ENCODE peak calls at places on chromosomes 2 and 18, in ten cellular contexts. N is heart right ventricle; T is stimulated activated CD4-positive, alpha-beta T cell treated with anti-CD3 and anti-CD28 coated beads, Interleukin-2, amount 100 ng/mL, for 48 hours; E is NCI-H2029; V is GM04504; S is HuH-7.5; D is spleen; P is NCI-H187; Y is progenitor cell of endocrine pancreas; U is epithelial cell of esophagus. M is an unnamed sample.

GRCh38 chr2:240149943-240150784 is 9.7 kb upstream of the OTOS start:
- DNase-seq in N (no peak), T (peak), E (no peak), V (no peak), S (peak), D (no peak), P (peak), Y (peak), U (peak), M (no peak)

GRCh38 chr2:29698216-29698615 is 223.2 kb downstream of the ALK start:
- DNase-seq in N (no peak), T (no peak), E (no peak), V (no peak), S (no peak), D (no peak), P (no peak), Y (no peak), U (peak), M (no peak)

GRCh38 chr18:79526468-79527460 is 131.0 kb downstream of the NFATC1 start:
- DNase-seq in N (peak), T (no peak), E (no peak), V (no peak), S (no peak), D (peak), P (no peak), Y (no peak), U (no peak), M (no peak)

GRCh38 chr2:109279243-109279860 is 150.3 kb downstream of the SH3RF3 start:
- DNase-seq in N (peak), T (no peak), E (no peak), V (no peak), S (no peak), D (no peak), P (no peak), Y (no peak), U (no peak), M (no peak)

GRCh38 chr2:54666131-54666637 is 57.3 kb upstream of the EML6 start:
- DNase-seq in N (peak), T (no peak), E (no peak), V (peak), S (no peak), D (no peak), P (no peak), Y (no peak), U (peak), M (no peak)

GRCh38 chr2:8447610-8448221 is 234.1 kb upstream of the ID2 start:
- DNase-seq in N (no peak), T (no peak), E (no peak), V (peak), S (no peak), D (no peak), P (no peak), Y (no peak), U (no peak), M (peak)

GRCh38 chr2:191109888-191110287 is 40.9 kb downstream of the STAT4 start:
- DNase-seq in N (no peak), T (no peak), E (peak), V (no peak), S (no peak), D (no peak), P (peak), Y (no peak), U (no peak), M (no peak)

GRCh38 chr2:73290049-73290839 is 3.1 kb downstream of the EGR4 start:
- DNase-seq in N (no peak), T (no peak), E (peak), V (no peak), S (peak), D (no peak), P (no peak), Y (no peak), U (peak), M (no peak)

GRCh38 chr2:174245065-174245464 is 3.3 kb downstream of the OLA1 start:
- DNase-seq in N (no peak), T (no peak), E (no peak), V (no peak), S (no peak), D (no peak), P (no peak), Y (no peak), U (no peak), M (no peak)

GRCh38 chr2:225756198-225756597 is 356.7 kb downstream of the NYAP2 start:
- DNase-seq in N (no peak), T (no peak), E (no peak), V (no peak), S (no peak), D (no peak), P (no peak), Y (no peak), U (no peak), M (no peak)

GRCh38 chr2:47119001-47119400 is 36.1 kb downstream of the STPG4 start:
- DNase-seq in N (no peak), T (no peak), E (no peak), V (peak), S (no peak), D (no peak), P (no peak), Y (no peak), U (peak), M (peak)

GRCh38 chr2:196068271-196069209 is at the start of gene DNAH7:
- DNase-seq in N (peak), T (peak), E (peak), V (peak), S (peak), D (peak), P (peak), Y (peak), U (peak), M (peak)

GRCh38 chr2:85728883-85729824 is 24.6 kb upstream of the ATOH8 start:
- DNase-seq in N (peak), T (peak), E (peak), V (peak), S (peak), D (peak), P (peak), Y (peak), U (peak), M (peak)

GRCh38 chr18:80175451-80176235 is 66.6 kb downstream of the ADNP2 start:
- DNase-seq in N (no peak), T (no peak), E (no peak), V (no peak), S (no peak), D (no peak), P (no peak), Y (no peak), U (peak), M (no peak)

GRCh38 chr2:99445065-99445464 is 44.8 kb downstream of the REV1 start:
- DNase-seq in N (no peak), T (no peak), E (no peak), V (no peak), S (no peak), D (no peak), P (no peak), Y (no peak), U (no peak), M (no peak)

GRCh38 chr2:9203006-9203405 is 3.6 kb upstream of the ASAP2 start:
- DNase-seq in N (no peak), T (no peak), E (no peak), V (no peak), S (no peak), D (no peak), P (no peak), Y (no peak), U (no peak), M (no peak)

GRCh38 chr2:240277073-240277806 is 136.8 kb upstream of the OTOS start:
- DNase-seq in N (peak), T (no peak), E (no peak), V (peak), S (no peak), D (no peak), P (no peak), Y (no peak), U (peak), M (no peak)

GRCh38 chr2:182649316-182649715 is 66.7 kb upstream of the DNAJC10 start:
- DNase-seq in N (peak), T (no peak), E (peak), V (peak), S (peak), D (no peak), P (no peak), Y (no peak), U (peak), M (no peak)

GRCh38 chr2:132538331-132538855 is 121.8 kb downstream of the GPR39 start:
- DNase-seq in N (no peak), T (no peak), E (peak), V (no peak), S (no peak), D (no peak), P (no peak), Y (no peak), U (no peak), M (no peak)

GRCh38 chr2:133086176-133086575 is 416.2 kb upstream of the LYPD1 start:
- DNase-seq in N (no peak), T (no peak), E (no peak), V (no peak), S (no peak), D (no peak), P (no peak), Y (no peak), U (no peak), M (no peak)

GRCh38 chr2:220835563-220835962 is 736.5 kb downstream of the EPHA4 start:
- DNase-seq in N (no peak), T (no peak), E (no peak), V (no peak), S (no peak), D (no peak), P (no peak), Y (no peak), U (peak), M (no peak)

GRCh38 chr2:221448086-221448856 is 123.8 kb downstream of the EPHA4 start:
- DNase-seq in N (no peak), T (no peak), E (no peak), V (no peak), S (no peak), D (no peak), P (no peak), Y (no peak), U (no peak), M (no peak)

GRCh38 chr2:201798252-201798918 is 8.0 kb upstream of the CDK15 start:
- DNase-seq in N (no peak), T (no peak), E (no peak), V (peak), S (no peak), D (no peak), P (no peak), Y (no peak), U (peak), M (peak)